ENCODE peak calls at places on chromosomes 12 and 14, in ten cellular contexts. I is left ventricle myocardium superior; T is T-helper 2 cell; A is stimulated activated CD4-positive, alpha-beta T cell treated with anti-CD3 and anti-CD28 coated beads, Interleukin-1b, Interleukin-23, amount 100 ng/mL, for 24 hours; H is Right ventricle myocardium inferior; S is dorsolateral prefrontal cortex; E is amniotic stem cell; D is HTR-8/SVneo; J is HS-5; K is activated CD4-positive, alpha-beta T cell treated with anti-CD3 and anti-CD28 coated beads, Interleukin-2, amount 50 U/mL, for 1 hour. R is an unnamed sample.

GRCh38 chr14:91154851-91155625 is 41.2 kb downstream of the DGLUCY start:
- DNase-seq in I (peak), T (peak), A (no peak), H (no peak), S (no peak), E (no peak), D (no peak), J (no peak), K (no peak), R (no peak)

GRCh38 chr14:90553921-90554336 is 157.1 kb downstream of the CALM1 start:
- DNase-seq in I (no peak), T (peak), A (no peak), H (no peak), S (no peak), E (no peak), D (no peak), J (no peak), K (no peak), R (no peak)

GRCh38 chr12:75205556-75205955 is 4.1 kb downstream of the KCNC2 start:
- DNase-seq in I (no peak), T (no peak), A (no peak), H (no peak), S (no peak), E (no peak), D (no peak), J (no peak), K (no peak), R (no peak)

GRCh38 chr12:66915312-66915904 is 236.5 kb upstream of the GRIP1 start:
- DNase-seq in I (no peak), T (no peak), A (no peak), H (no peak), S (no peak), E (no peak), D (no peak), J (no peak), K (no peak), R (no peak)

GRCh38 chr12:2853626-2854025 is 3.2 kb downstream of the TEX52 start:
- DNase-seq in I (peak), T (no peak), A (peak), H (peak), S (peak), E (peak), D (peak), J (no peak), K (peak), R (no peak)

GRCh38 chr14:67513631-67514108 is 19.4 kb upstream of the PLEKHH1 start:
- DNase-seq in I (no peak), T (no peak), A (no peak), H (no peak), S (no peak), E (no peak), D (no peak), J (no peak), K (no peak), R (no peak)

GRCh38 chr12:93378373-93379310 is 917 bp downstream of the NUDT4 start:
- DNase-seq in I (peak), T (peak), A (peak), H (no peak), S (no peak), E (peak), D (peak), J (peak), K (peak), R (no peak)

GRCh38 chr12:108856428-108857157 is 790 bp downstream of the SSH1 start:
- DNase-seq in I (peak), T (peak), A (peak), H (peak), S (peak), E (peak), D (no peak), J (no peak), K (peak), R (no peak)

GRCh38 chr12:109686523-109686922 is 27.1 kb upstream of the FAM222A start:
- DNase-seq in I (no peak), T (no peak), A (no peak), H (no peak), S (no peak), E (no peak), D (no peak), J (no peak), K (no peak), R (no peak)

GRCh38 chr14:96052541-96053105 is 13.5 kb downstream of the C14orf132 start:
- DNase-seq in I (no peak), T (no peak), A (no peak), H (no peak), S (no peak), E (no peak), D (no peak), J (no peak), K (no peak), R (no peak)

GRCh38 chr12:105167346-105167745 is 59.8 kb downstream of the WASHC4 start:
- DNase-seq in I (no peak), T (no peak), A (no peak), H (no peak), S (no peak), E (no peak), D (no peak), J (peak), K (no peak), R (no peak)

GRCh38 chr14:53019391-53019790 is 68.5 kb upstream of the FERMT2 start:
- DNase-seq in I (no peak), T (no peak), A (no peak), H (no peak), S (no peak), E (no peak), D (no peak), J (no peak), K (no peak), R (no peak)

GRCh38 chr14:88454886-88455285 is 69.4 kb downstream of the SPATA7 start:
- DNase-seq in I (no peak), T (no peak), A (no peak), H (no peak), S (no peak), E (no peak), D (no peak), J (no peak), K (no peak), R (no peak)

GRCh38 chr14:103401223-103402214 is 16.3 kb downstream of the MARK3 start:
- DNase-seq in I (no peak), T (no peak), A (no peak), H (no peak), S (no peak), E (peak), D (no peak), J (peak), K (no peak), R (no peak)